ENCODE peak calls at places on chromosomes 4 and X, in ten cellular contexts. K, P, Z, B, L, T, A, F, O and V are unnamed samples.

GRCh38 chr4:76804060-76804459 is 93.9 kb downstream of the SOWAHB start:
- DNase-seq in P (no peak), F (no peak), L (no peak), A (no peak), K (no peak), T (peak; percentile 24), B (peak; percentile 56), Z (peak; percentile 59), O (no peak), V (peak; percentile 21)

GRCh38 chr4:152729466-152729865 is 49.7 kb upstream of the TMEM154 start:
- DNase-seq in F (no peak), K (no peak), B (no peak), P (no peak), O (peak; percentile 87), Z (peak; percentile 14), T (peak; percentile 90), A (no peak), L (no peak), V (no peak)

GRCh38 chr4:77699731-77700210 is 94.2 kb downstream of the CXCL13 start:
- DNase-seq in K (peak; percentile 74), T (peak; percentile 73), P (peak; percentile 71), Z (peak; percentile 90), A (no peak), F (no peak), B (peak; percentile 87), O (peak; percentile 80), L (no peak), V (peak; percentile 70)

GRCh38 chr4:156568041-156568440 is 403.6 kb downstream of the PDGFC start:
- DNase-seq in B (no peak), L (no peak), K (no peak), F (no peak), A (no peak), P (no peak), Z (peak; percentile 74), O (peak; percentile 79), T (peak; percentile 18), V (peak; percentile 3)

GRCh38 chr4:73867783-73868182 is 1.4 kb upstream of the CXCL1 start:
- DNase-seq in B (no peak), A (no peak), O (peak; percentile 89), K (no peak), Z (no peak), L (peak; percentile 70), T (no peak), P (no peak), F (no peak), V (no peak)

GRCh38 chrX:49919617-49920016 is 2.8 kb upstream of the CLCN5 start:
- DNase-seq in T (peak; percentile 35), O (no peak), Z (peak; percentile 27), K (peak; percentile 9), L (no peak), P (no peak), A (peak; percentile 21), B (peak; percentile 6), F (peak; percentile 57), V (peak; percentile 54)

GRCh38 chr4:138671606-138672084 is 343.9 kb upstream of the NOCT start:
- DNase-seq in O (no peak), F (peak; percentile 75), B (peak; percentile 5), L (no peak), P (no peak), A (no peak), Z (no peak), K (no peak), T (no peak), V (no peak)

GRCh38 chrX:72128881-72129280 is 2.8 kb downstream of the RTL5 start:
- DNase-seq in O (no peak), L (no peak), P (no peak), Z (no peak), K (peak; percentile 0), A (no peak), B (no peak), F (no peak), T (peak; percentile 49), V (peak; percentile 34)

GRCh38 chr4:74755486-74755885 is 38.8 kb downstream of the BTC start:
- DNase-seq in K (no peak), B (no peak), O (no peak), P (no peak), Z (no peak), A (no peak), L (no peak), F (no peak), T (peak; percentile 4), V (no peak)

GRCh38 chr4:55925235-55925634 is 23.5 kb upstream of the CEP135 start:
- DNase-seq in K (no peak), L (no peak), F (no peak), B (no peak), P (no peak), T (peak; percentile 33), A (no peak), O (no peak), Z (peak; percentile 8), V (no peak)

GRCh38 chr4:129583868-129584267 is 487.9 kb downstream of the C4orf33 start:
- DNase-seq in O (no peak), K (no peak), P (no peak), A (no peak), T (no peak), Z (no peak), L (no peak), F (no peak), B (no peak), V (no peak)

GRCh38 chrX:67545772-67546495 is 2.1 kb downstream of the AR start:
- DNase-seq in O (no peak), K (no peak), B (peak; percentile 41), P (no peak), T (peak; percentile 62), Z (no peak), A (no peak), L (no peak), F (no peak), V (peak; percentile 49)

GRCh38 chrX:67543818-67544217 is at the start of gene AR:
- DNase-seq in O (no peak), P (no peak), F (no peak), L (no peak), A (no peak), T (peak; percentile 64), Z (peak; percentile 60), B (peak; percentile 72), K (no peak), V (peak; percentile 84)

GRCh38 chrX:67544281-67544680 is 460 bp downstream of the AR start:
- DNase-seq in P (no peak), F (no peak), K (no peak), O (no peak), L (no peak), T (peak; percentile 55), A (peak; percentile 18), Z (no peak), B (no peak), V (peak; percentile 67)

GRCh38 chrX:67546496-67547423 is 2.9 kb downstream of the AR start:
- DNase-seq in A (no peak), F (no peak), O (no peak), K (no peak), B (no peak), L (no peak), T (peak; percentile 34), P (no peak), Z (no peak), V (peak; percentile 41)

GRCh38 chrX:67544871-67545771 is 1.3 kb downstream of the AR start:
- DNase-seq in P (no peak), B (peak; percentile 57), T (peak; percentile 63), L (no peak), Z (peak; percentile 32), A (no peak), F (no peak), O (no peak), K (no peak), V (peak; percentile 48)
- H3K4me3 ChIP-seq in P (peak overlapping the region; percentile 40), B (peak overlapping the region; percentile 61), T (peak overlapping the region; percentile 73), L (no peak overlapping the region), Z (peak overlapping the region; percentile 62), A (peak overlapping the region; percentile 48), F (no peak overlapping the region), O (no peak overlapping the region), K (no peak overlapping the region), V (peak overlapping the region; percentile 58)

DNA sequence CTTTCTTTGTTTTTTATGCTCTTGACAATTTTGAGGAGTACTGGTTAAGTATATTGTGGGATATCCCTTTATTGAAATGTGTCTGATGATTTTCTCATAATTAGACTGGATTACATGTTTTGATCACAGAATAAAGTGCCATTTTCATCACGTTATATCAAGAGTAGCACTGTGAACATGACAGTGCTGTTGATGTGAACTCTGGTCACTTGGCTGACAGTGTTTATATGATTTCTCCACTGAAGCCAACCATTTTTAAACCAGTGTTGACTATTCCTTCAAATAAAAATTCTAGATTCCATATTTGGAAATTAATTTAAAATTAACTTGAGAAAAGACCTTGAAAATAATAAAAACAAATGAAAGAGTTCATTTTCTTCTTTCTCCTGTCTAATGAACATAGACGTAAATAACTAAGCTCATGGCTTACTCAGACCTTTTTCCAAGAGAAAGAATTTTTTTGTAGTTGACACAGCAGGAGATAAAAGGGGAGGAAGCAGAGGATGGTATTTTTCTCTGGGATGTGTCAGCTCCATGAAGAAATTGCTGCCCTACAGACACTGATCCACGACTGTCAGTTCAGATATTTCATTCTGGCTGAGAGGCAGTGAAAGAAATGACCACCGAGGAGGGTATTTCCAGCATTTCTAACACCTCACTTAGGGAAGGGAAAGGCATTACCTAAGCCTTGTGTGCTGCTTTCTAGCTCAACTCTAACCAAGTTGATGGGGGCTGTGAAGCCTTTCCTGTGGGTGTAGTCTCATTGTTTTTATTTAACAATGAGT is 150.9 kb upstream of the ANK2 start:
- DNase-seq in O (peak; percentile 11), Z (no peak), L (no peak), K (peak; percentile 3), T (peak; percentile 65), B (no peak), F (no peak), P (no peak), A (no peak), V (peak; percentile 34)
- TF ChIP-seq EZH2 in O (no peak), Z (no peak), L (no peak), K (no peak), T (no peak), B (no peak), F (no peak), P (no peak), A (no peak), V (no peak)

GRCh38 chr4:6087669-6088068 is 69.4 kb upstream of the C4orf50 start:
- DNase-seq in B (peak; percentile 3), T (peak; percentile 20), F (peak; percentile 32), P (no peak), A (no peak), O (no peak), Z (no peak), L (peak; percentile 51), K (peak; percentile 39), V (peak; percentile 79)
- H2AFZ ChIP-seq in B (no peak overlapping the region), T (no peak overlapping the region), F (no peak overlapping the region), P (no peak overlapping the region), A (no peak overlapping the region), O (no peak overlapping the region), Z (no peak overlapping the region), L (no peak overlapping the region), K (no peak overlapping the region), V (no peak overlapping the region)

GRCh38 chrX:93673056-93673868 is at the start of gene NAP1L3:
- DNase-seq in B (peak; percentile 2), K (peak; percentile 5), A (peak; percentile 66), Z (peak; percentile 83), L (no peak), P (no peak), F (no peak), T (peak; percentile 84), O (peak; percentile 20), V (peak; percentile 95)

DNA sequence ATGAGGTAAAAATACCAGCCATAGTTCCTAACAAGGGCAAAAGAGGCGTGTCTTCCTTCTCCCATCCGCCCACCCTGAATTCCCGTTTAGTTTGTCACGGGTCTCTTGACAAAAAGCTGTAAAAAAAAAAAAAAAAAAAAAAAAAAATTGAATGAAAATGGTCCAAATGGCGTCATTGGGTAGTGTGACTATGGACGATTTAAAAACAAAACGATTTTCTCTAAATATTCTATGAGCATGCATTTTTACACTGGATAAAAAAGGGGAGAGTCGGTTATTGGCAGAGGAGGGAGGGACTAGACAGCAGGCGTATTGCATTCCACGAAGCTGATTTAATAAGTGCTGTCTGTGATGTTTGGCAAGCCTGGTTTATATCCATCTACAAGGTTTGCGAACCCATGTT is at the start of gene FAM133A:
- DNase-seq in O (peak; percentile 1), L (no peak), T (peak; percentile 76), B (no peak), K (no peak), A (peak; percentile 9), P (no peak), F (no peak), Z (peak; percentile 66), V (no peak)
- H3K4me3 ChIP-seq in O (peak within 1 kb of the TSS; percentile 60), L (no peak within 1 kb of the TSS), T (peak within 1 kb of the TSS; percentile 90), B (peak within 1 kb of the TSS; percentile 18), K (peak within 1 kb of the TSS; percentile 59), A (peak within 1 kb of the TSS; percentile 79), P (no peak within 1 kb of the TSS), F (no peak within 1 kb of the TSS), Z (peak within 1 kb of the TSS; percentile 71), V (peak within 1 kb of the TSS; percentile 98)